ENCODE peak calls at places on chromosome 21, in five cellular contexts. One of them, this sample, is unnamed.

GRCh38 chr21:39169906-39170305 is 13.3 kb downstream of the PSMG1 start:
- DNase-seq in nephron progenitor cell: no peak
- DNase-seq in natural killer cell treated with Interleukin-12 subunit alpha and Interleukin-12 subunit beta and Interleukin-15 and Interleukin-18, amount 100 ng/mL, for 72 hours: no peak
- DNase-seq in GDM1: no peak
- DNase-seq in NCI-H446 treated with DMSO at 0.1 percent for 48 hours: no peak
- DNase-seq in this sample: no peak

GRCh38 chr21:25350056-25350455 is 257.2 kb downstream of the MRPL39 start:
- DNase-seq in nephron progenitor cell: peak; percentile 28
- DNase-seq in natural killer cell treated with Interleukin-12 subunit alpha and Interleukin-12 subunit beta and Interleukin-15 and Interleukin-18, amount 100 ng/mL, for 72 hours: no peak
- DNase-seq in GDM1: peak; percentile 3
- DNase-seq in NCI-H446 treated with DMSO at 0.1 percent for 48 hours: no peak
- DNase-seq in this sample: no peak

GRCh38 chr21:33904041-33904440 is 11.6 kb downstream of the ATP5PO start:
- DNase-seq in nephron progenitor cell: no peak
- DNase-seq in natural killer cell treated with Interleukin-12 subunit alpha and Interleukin-12 subunit beta and Interleukin-15 and Interleukin-18, amount 100 ng/mL, for 72 hours: no peak
- DNase-seq in GDM1: no peak
- DNase-seq in NCI-H446 treated with DMSO at 0.1 percent for 48 hours: no peak
- DNase-seq in this sample: no peak

GRCh38 chr21:42460391-42461184 is 35.4 kb downstream of the RSPH1 start:
- DNase-seq in nephron progenitor cell: no peak
- DNase-seq in natural killer cell treated with Interleukin-12 subunit alpha and Interleukin-12 subunit beta and Interleukin-15 and Interleukin-18, amount 100 ng/mL, for 72 hours: peak; percentile 38
- DNase-seq in GDM1: no peak
- DNase-seq in NCI-H446 treated with DMSO at 0.1 percent for 48 hours: no peak
- DNase-seq in this sample: peak; percentile 63

GRCh38 chr21:37575536-37576083 is 209.0 kb downstream of the DYRK1A start:
- DNase-seq in nephron progenitor cell: no peak
- DNase-seq in natural killer cell treated with Interleukin-12 subunit alpha and Interleukin-12 subunit beta and Interleukin-15 and Interleukin-18, amount 100 ng/mL, for 72 hours: no peak
- DNase-seq in GDM1: no peak
- DNase-seq in NCI-H446 treated with DMSO at 0.1 percent for 48 hours: no peak
- DNase-seq in this sample: no peak

GRCh38 chr21:31670065-31670464 is 10.6 kb downstream of the SOD1 start:
- DNase-seq in nephron progenitor cell: no peak
- DNase-seq in natural killer cell treated with Interleukin-12 subunit alpha and Interleukin-12 subunit beta and Interleukin-15 and Interleukin-18, amount 100 ng/mL, for 72 hours: no peak
- DNase-seq in GDM1: no peak
- DNase-seq in NCI-H446 treated with DMSO at 0.1 percent for 48 hours: no peak
- DNase-seq in this sample: no peak

GRCh38 chr21:45224189-45224938 is 63.3 kb downstream of the POFUT2 start:
- DNase-seq in nephron progenitor cell: no peak
- DNase-seq in natural killer cell treated with Interleukin-12 subunit alpha and Interleukin-12 subunit beta and Interleukin-15 and Interleukin-18, amount 100 ng/mL, for 72 hours: no peak
- DNase-seq in GDM1: no peak
- DNase-seq in NCI-H446 treated with DMSO at 0.1 percent for 48 hours: no peak
- DNase-seq in this sample: no peak

GRCh38 chr21:33844104-33844889 is 71.3 kb downstream of the ATP5PO start:
- DNase-seq in nephron progenitor cell: no peak
- DNase-seq in natural killer cell treated with Interleukin-12 subunit alpha and Interleukin-12 subunit beta and Interleukin-15 and Interleukin-18, amount 100 ng/mL, for 72 hours: no peak
- DNase-seq in GDM1: no peak
- DNase-seq in NCI-H446 treated with DMSO at 0.1 percent for 48 hours: no peak
- DNase-seq in this sample: no peak

GRCh38 chr21:39834543-39834942 is 32.7 kb upstream of the PCP4 start:
- DNase-seq in nephron progenitor cell: no peak
- DNase-seq in natural killer cell treated with Interleukin-12 subunit alpha and Interleukin-12 subunit beta and Interleukin-15 and Interleukin-18, amount 100 ng/mL, for 72 hours: no peak
- DNase-seq in GDM1: no peak
- DNase-seq in NCI-H446 treated with DMSO at 0.1 percent for 48 hours: no peak
- DNase-seq in this sample: no peak